ENCODE peak calls at places on chromosomes 3 and 15, in five cellular contexts. T is iPS-NIHi11; E is NCI-H1436; P is uterus; I is CD4-positive, alpha-beta memory T cell. S is an unnamed sample.

GRCh38 chr15:31346367-31347066 is 19.9 kb downstream of the KLF13 start:
- DNase-seq in T (no peak), E (no peak), P (no peak), I (no peak), S (no peak)

GRCh38 chr3:123641084-123641462 is 56.2 kb upstream of the HACD2 start:
- DNase-seq in T (no peak), E (no peak), P (no peak), I (no peak), S (no peak)

GRCh38 chr15:63389902-63390301 is 8.3 kb upstream of the CA12 start:
- DNase-seq in T (peak), E (peak), P (no peak), I (peak), S (peak)

GRCh38 chr3:176147251-176147650 is 1050.0 kb downstream of the TBL1XR1 start:
- DNase-seq in T (no peak), E (peak), P (no peak), I (no peak), S (no peak)

GRCh38 chr15:35141743-35142356 is 56.8 kb upstream of the NANOGP8 start:
- DNase-seq in T (no peak), E (no peak), P (no peak), I (no peak), S (no peak)

GRCh38 chr3:152261329-152261728 is 7.4 kb upstream of the MBNL1 start:
- DNase-seq in T (no peak), E (no peak), P (no peak), I (no peak), S (no peak)

GRCh38 chr3:151835751-151836550 is 22.0 kb downstream of the AADAC start:
- DNase-seq in T (peak), E (no peak), P (no peak), I (no peak), S (no peak)

GRCh38 chr3:45575491-45575923 is 19.0 kb upstream of the LIMD1 start:
- DNase-seq in T (peak), E (no peak), P (no peak), I (no peak), S (no peak)

GRCh38 chr3:159174715-159175390 is 373.0 kb downstream of the MFSD1 start:
- DNase-seq in T (no peak), E (no peak), P (no peak), I (no peak), S (no peak)

GRCh38 chr3:186354100-186354499 is 7.9 kb downstream of the DGKG start:
- DNase-seq in T (no peak), E (no peak), P (no peak), I (no peak), S (no peak)

GRCh38 chr3:35505181-35505580 is 134.1 kb upstream of the ARPP21 start:
- DNase-seq in T (peak), E (peak), P (no peak), I (no peak), S (no peak)

GRCh38 chr3:185270262-185270955 is 16.6 kb upstream of the EHHADH start:
- DNase-seq in T (peak), E (peak), P (no peak), I (no peak), S (no peak)

GRCh38 chr3:197297020-197297419 is 1.4 kb downstream of the DLG1 start:
- DNase-seq in T (peak), E (no peak), P (no peak), I (peak), S (no peak)

GRCh38 chr3:15288331-15288726 is 44.1 kb downstream of the SH3BP5 start:
- DNase-seq in T (no peak), E (no peak), P (no peak), I (no peak), S (no peak)

GRCh38 chr15:33031324-33031736 is 163.2 kb downstream of the FMN1 start:
- DNase-seq in T (no peak), E (no peak), P (no peak), I (no peak), S (no peak)

GRCh38 chr3:56593455-56594158 is 36.6 kb downstream of the CCDC66 start:
- DNase-seq in T (no peak), E (no peak), P (no peak), I (peak), S (no peak)

GRCh38 chr3:45656575-45657363 is 32.4 kb upstream of the SACM1L start:
- DNase-seq in T (peak), E (peak), P (peak), I (peak), S (peak)

GRCh38 chr3:50674349-50675178 is at the start of gene DOCK3:
- DNase-seq in T (peak), E (peak), P (peak), I (peak), S (peak)

GRCh38 chr15:22267761-22268160 is 187.4 kb downstream of the OR4M2 start:
- DNase-seq in T (no peak), E (no peak), P (no peak), I (no peak), S (no peak)

GRCh38 chr3:109396811-109397210 is 59.5 kb upstream of the DPPA4 start:
- DNase-seq in T (no peak), E (no peak), P (no peak), I (no peak), S (no peak)

GRCh38 chr3:89227634-89228033 is 120.2 kb downstream of the EPHA3 start:
- DNase-seq in T (no peak), E (no peak), P (no peak), I (no peak), S (no peak)

GRCh38 chr3:8555705-8556314 is 54.2 kb downstream of the LMCD1 start:
- DNase-seq in T (no peak), E (no peak), P (no peak), I (no peak), S (no peak)